ENCODE peak calls at places on chromosomes 12 and 14, in seven cellular contexts. V, I, D, L, A, Z and T are unnamed samples.

GRCh38 chr12:55718020-55718419 is 2.2 kb upstream of the RDH5 start:
- DNase-seq in I (peak), D (peak), V (no peak), L (no peak), Z (no peak), A (no peak), T (no peak)

GRCh38 chr14:57998731-57999130 is 132.8 kb upstream of the SLC35F4 start:
- DNase-seq in L (no peak), I (no peak), Z (no peak), A (no peak), V (no peak), D (no peak), T (no peak)

GRCh38 chr12:132593938-132594358 is 16.4 kb downstream of the LRCOL1 start:
- DNase-seq in V (peak), I (peak), L (peak), D (peak), Z (peak), A (peak), T (peak)

GRCh38 chr12:117189725-117190209 is 503 bp downstream of the FBXO21 start:
- DNase-seq in Z (peak), I (peak), L (peak), A (peak), D (peak), V (no peak), T (no peak)

GRCh38 chr12:24767016-24767415 is 181.9 kb downstream of the BCAT1 start:
- DNase-seq in L (no peak), I (no peak), D (no peak), A (no peak), V (no peak), Z (no peak), T (no peak)

GRCh38 chr12:96906498-96906848 is 584 bp upstream of the NEDD1 start:
- DNase-seq in Z (no peak), I (no peak), L (no peak), A (no peak), D (no peak), V (no peak), T (no peak)

GRCh38 chr14:33959692-33960151 is 8.8 kb upstream of the EGLN3 start:
- DNase-seq in V (no peak), D (peak), A (no peak), L (peak), Z (no peak), I (peak), T (no peak)

GRCh38 chr14:35992816-35993511 is 166.8 kb downstream of the BRMS1L start:
- DNase-seq in D (no peak), Z (no peak), A (no peak), V (no peak), L (no peak), I (no peak), T (no peak)

GRCh38 chr12:46858368-46858767 is 32.6 kb upstream of the SLC38A4 start:
- DNase-seq in L (no peak), D (peak), Z (no peak), A (no peak), V (no peak), I (no peak), T (no peak)

GRCh38 chr14:85085981-85086380 is 444.0 kb upstream of the FLRT2 start:
- DNase-seq in V (no peak), D (no peak), L (no peak), I (no peak), A (no peak), Z (no peak), T (no peak)

GRCh38 chr14:94173471-94173884 is 644 bp upstream of the PPP4R4 start:
- DNase-seq in D (no peak), V (no peak), I (no peak), Z (peak), L (no peak), A (peak), T (no peak)

GRCh38 chr12:117900561-117900960 is 68.2 kb downstream of the KSR2 start:
- DNase-seq in V (no peak), Z (no peak), A (no peak), L (no peak), I (no peak), D (no peak), T (no peak)

GRCh38 chr14:68147331-68147730 is 327.8 kb downstream of the RAD51B start:
- DNase-seq in I (no peak), V (no peak), Z (no peak), L (no peak), A (no peak), D (no peak), T (no peak)

GRCh38 chr12:5720405-5721045 is 224.5 kb downstream of the ANO2 start:
- DNase-seq in V (no peak), L (no peak), A (no peak), D (no peak), Z (no peak), I (no peak), T (no peak)

GRCh38 chr14:103504991-103505565 is 17.6 kb downstream of the CKB start:
- DNase-seq in L (no peak), I (peak), V (no peak), D (no peak), A (no peak), Z (no peak), T (no peak)

GRCh38 chr12:127115468-127116035 is 1151.4 kb upstream of the TMEM132C start:
- DNase-seq in L (no peak), A (no peak), V (no peak), Z (no peak), D (no peak), I (no peak), T (no peak)

GRCh38 chr12:54650884-54651283 is 2.7 kb upstream of the DCD start:
- DNase-seq in I (no peak), L (no peak), A (no peak), Z (no peak), V (no peak), D (no peak), T (no peak)

GRCh38 chr12:45731376-45731775 is 1.9 kb downstream of the ARID2 start:
- DNase-seq in I (no peak), D (peak), L (no peak), Z (no peak), A (no peak), V (no peak), T (no peak)

GRCh38 chr12:70246580-70246979 is 3.3 kb downstream of the CNOT2 start:
- DNase-seq in I (no peak), L (no peak), A (no peak), Z (no peak), V (no peak), D (no peak), T (no peak)

GRCh38 chr12:103841690-103842584 is 903 bp upstream of the NT5DC3 start:
- DNase-seq in D (no peak), Z (peak), V (no peak), A (peak), L (no peak), I (peak), T (no peak)

GRCh38 chr14:79274641-79275366 is 936.5 kb downstream of the DIO2 start:
- DNase-seq in I (no peak), L (no peak), V (no peak), D (no peak), Z (no peak), A (no peak), T (no peak)

GRCh38 chr12:16030729-16031128 is 119.6 kb downstream of the DERA start:
- DNase-seq in D (no peak), V (no peak), I (no peak), Z (no peak), A (peak), L (no peak), T (no peak)

GRCh38 chr12:13124661-13125505 is 21.4 kb upstream of the GSG1 start:
- DNase-seq in V (peak), Z (no peak), A (peak), L (no peak), D (peak), I (no peak), T (no peak)

GRCh38 chr12:51520576-51521325 is 70.3 kb upstream of the SCN8A start:
- DNase-seq in Z (no peak), D (peak), A (no peak), L (peak), I (peak), V (no peak), T (no peak)

GRCh38 chr12:112820796-112821195 is 29.2 kb downstream of the RPH3A start:
- DNase-seq in Z (no peak), V (no peak), A (no peak), I (peak), D (no peak), L (no peak), T (no peak)

GRCh38 chr12:19550626-19551025 is 111.3 kb downstream of the AEBP2 start:
- DNase-seq in Z (no peak), L (no peak), D (no peak), V (no peak), A (no peak), I (no peak), T (no peak)

GRCh38 chr14:89387922-89388685 is 28.9 kb downstream of the FOXN3 start:
- DNase-seq in D (no peak), Z (no peak), A (no peak), V (no peak), L (no peak), I (no peak), T (no peak)

DNA sequence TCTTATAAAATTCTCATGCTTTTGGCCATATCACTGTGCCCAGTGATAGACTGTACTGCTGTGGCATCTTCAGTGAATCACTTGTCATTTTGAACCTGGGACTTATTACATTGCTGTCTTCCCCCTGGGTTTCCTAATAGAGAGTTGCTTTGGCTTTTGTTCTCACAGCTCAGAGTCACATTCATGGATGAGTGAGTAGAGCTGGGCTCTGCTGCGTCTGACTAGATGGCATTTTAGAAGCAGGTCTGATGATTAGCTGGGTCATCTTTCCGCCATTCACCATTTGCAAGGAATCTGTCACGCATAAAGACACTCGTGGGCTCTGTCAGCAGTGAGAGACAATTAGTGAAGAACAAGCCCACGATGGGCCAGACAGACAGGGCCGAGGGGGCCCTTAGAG is 174.9 kb downstream of the CRADD start:
- DNase-seq in Z (no peak), D (peak), V (no peak), I (no peak), A (no peak), L (no peak), T (no peak)
- H3K27ac ChIP-seq in Z (no peak), D (no peak), V (no peak), I (no peak), A (no peak), L (no peak), T (no peak)

GRCh38 chr14:54706768-54707167 is 139.8 kb downstream of the SAMD4A start:
- DNase-seq in V (no peak), A (no peak), I (no peak), Z (no peak), D (no peak), L (no peak), T (no peak)
- H3K27ac ChIP-seq in V (no peak), A (no peak), I (no peak), Z (no peak), D (no peak), L (no peak), T (no peak)

GRCh38 chr12:131528144-131528543 is 182.7 kb upstream of the SFSWAP start:
- DNase-seq in V (no peak), I (no peak), L (no peak), A (no peak), D (no peak), Z (no peak), T (no peak)

GRCh38 chr12:131527736-131528135 is 183.2 kb upstream of the SFSWAP start:
- DNase-seq in V (no peak), I (no peak), Z (no peak), D (no peak), L (no peak), A (no peak), T (no peak)

GRCh38 chr12:131527092-131527491 is 183.8 kb upstream of the SFSWAP start:
- DNase-seq in Z (no peak), D (no peak), A (no peak), I (no peak), L (no peak), V (no peak), T (no peak)

GRCh38 chr12:131529196-131530040 is 181.5 kb upstream of the SFSWAP start:
- DNase-seq in Z (no peak), V (no peak), A (no peak), I (no peak), L (no peak), D (no peak), T (no peak)

GRCh38 chr12:131525795-131526508 is 184.9 kb upstream of the SFSWAP start:
- DNase-seq in Z (no peak), D (no peak), L (no peak), A (no peak), I (no peak), V (no peak), T (no peak)
- H3K27ac ChIP-seq in Z (no peak), D (no peak), L (no peak), A (no peak), I (no peak), V (no peak), T (no peak)

GRCh38 chr12:123044351-123044750 is 63.9 kb downstream of the ARL6IP4 start:
- DNase-seq in Z (no peak), L (no peak), I (no peak), A (no peak), D (no peak), V (no peak), T (no peak)
- H3K27ac ChIP-seq in Z (no peak), L (peak), I (no peak), A (peak), D (no peak), V (peak), T (no peak)

GRCh38 chr12:81811778-81812125 is 52.6 kb upstream of the PPFIA2 start:
- DNase-seq in D (peak), Z (no peak), L (no peak), I (no peak), V (no peak), A (no peak), T (no peak)
- H3K27ac ChIP-seq in D (no peak), Z (no peak), L (no peak), I (no peak), V (no peak), A (no peak), T (no peak)

GRCh38 chr12:26122681-26123481 is 2.0 kb downstream of the BHLHE41 start:
- DNase-seq in Z (peak), A (peak), I (peak), D (peak), V (no peak), L (peak), T (peak)
- H3K27ac ChIP-seq in Z (peak), A (peak), I (no peak), D (no peak), V (no peak), L (peak), T (peak)

GRCh38 chr14:22910916-22911315 is 8.0 kb downstream of the RBM23 start:
- DNase-seq in D (no peak), A (no peak), V (no peak), Z (no peak), L (no peak), I (no peak), T (no peak)

GRCh38 chr14:22905627-22906026 is 13.3 kb downstream of the RBM23 start:
- DNase-seq in L (no peak), V (no peak), A (no peak), I (no peak), D (no peak), Z (no peak), T (no peak)

GRCh38 chr14:22907429-22907828 is 11.5 kb downstream of the RBM23 start:
- DNase-seq in Z (no peak), D (no peak), I (no peak), L (no peak), V (no peak), A (no peak), T (no peak)

GRCh38 chr14:22906073-22906472 is 12.9 kb downstream of the RBM23 start:
- DNase-seq in A (no peak), L (no peak), D (no peak), Z (no peak), I (no peak), V (no peak), T (no peak)

DNA sequence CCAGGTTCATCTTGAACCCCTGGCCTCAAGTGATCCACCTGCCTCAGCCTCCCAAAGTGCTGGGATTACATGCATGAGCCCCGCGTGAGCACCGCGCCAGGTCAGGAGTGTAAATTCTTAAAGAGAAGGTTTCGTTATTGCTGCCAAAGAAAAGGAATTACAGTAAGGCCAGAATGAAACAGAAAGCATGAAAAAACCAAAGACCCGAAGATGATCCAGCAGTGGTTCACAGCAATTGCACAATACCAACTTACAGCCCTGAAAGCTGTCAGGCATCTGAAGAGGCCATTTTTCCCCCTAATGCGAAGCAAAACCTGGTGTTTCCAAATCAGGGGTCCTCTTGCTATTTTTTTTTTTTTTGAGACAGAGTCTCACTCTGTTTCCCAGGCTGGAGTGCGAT is 10.3 kb downstream of the RBM23 start:
- DNase-seq in V (no peak), L (no peak), I (no peak), Z (no peak), A (no peak), D (no peak), T (no peak)
- H3K27ac ChIP-seq in V (no peak), L (no peak), I (no peak), Z (no peak), A (no peak), D (no peak), T (no peak)

GRCh38 chr12:106135781-106136180 is 3.0 kb downstream of the NUAK1 start:
- DNase-seq in Z (no peak), L (no peak), I (no peak), D (peak), A (no peak), V (no peak), T (no peak)
- H3K27ac ChIP-seq in Z (no peak), L (peak), I (no peak), D (no peak), A (no peak), V (no peak), T (peak)

GRCh38 chr12:42586268-42586667 is 3.3 kb downstream of the PRICKLE1 start:
- DNase-seq in A (no peak), Z (no peak), D (no peak), L (no peak), I (no peak), V (no peak), T (no peak)

GRCh38 chr12:42583017-42583416 is 6.5 kb downstream of the PRICKLE1 start:
- DNase-seq in D (no peak), I (no peak), Z (no peak), V (no peak), L (no peak), A (no peak), T (no peak)

GRCh38 chr12:42585846-42586226 is 3.7 kb downstream of the PRICKLE1 start:
- DNase-seq in V (no peak), Z (no peak), L (no peak), D (no peak), A (no peak), I (no peak), T (no peak)

GRCh38 chr12:42584539-42585174 is 4.9 kb downstream of the PRICKLE1 start:
- DNase-seq in I (no peak), Z (no peak), V (no peak), D (no peak), L (no peak), A (no peak), T (no peak)

DNA sequence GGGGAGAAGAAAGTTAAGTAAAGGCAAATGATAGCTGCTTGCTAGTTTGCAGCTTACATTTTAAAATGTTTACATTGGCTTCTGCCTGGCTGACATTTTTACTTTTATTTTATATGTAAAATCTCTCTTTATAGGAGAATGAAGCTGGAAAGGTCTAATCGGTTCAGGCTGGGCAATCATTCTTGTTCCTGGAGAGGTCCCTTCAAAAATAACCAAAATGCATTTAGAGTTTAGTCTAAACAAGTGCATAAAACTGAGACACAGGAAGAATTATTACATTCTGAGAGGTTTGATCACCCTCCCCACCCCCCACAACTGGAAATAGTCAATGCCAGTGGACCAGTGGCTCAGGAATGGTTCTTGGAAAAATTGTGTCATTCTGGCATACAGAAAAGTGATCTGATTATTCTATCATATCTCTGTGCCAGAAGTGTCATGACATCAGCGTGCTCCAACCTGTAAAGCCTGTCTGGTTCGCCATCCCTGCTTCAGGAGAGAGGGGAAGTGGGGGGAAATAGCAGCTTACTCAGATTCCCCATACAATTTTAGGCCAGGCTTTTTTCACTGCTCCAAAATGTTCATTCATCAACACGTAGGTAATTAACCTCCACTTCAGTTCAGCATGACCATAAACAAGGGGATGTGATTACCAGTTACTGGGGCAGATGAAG is 4.2 kb downstream of the PRICKLE1 start:
- DNase-seq in V (no peak), D (no peak), I (no peak), A (peak), Z (no peak), L (no peak), T (no peak)
- H3K27ac ChIP-seq in V (no peak), D (no peak), I (no peak), A (peak), Z (no peak), L (no peak), T (no peak)